ENCODE peak calls at places on chromosome 9, in eight cellular contexts. M, L, U, K, F, J, N and C are unnamed samples. For H3K27me3 and H3K36me3, the result is how much of the 10 kb centered on the place peaks cover.

GRCh38 chr9:124347968-124348358 is 67.3 kb downstream of the PSMB7 start:
- DNase-seq in M (no peak), F (no peak), U (no peak), L (peak), J (no peak), N (no peak), K (no peak), C (no peak)

GRCh38 chr9:95009459-95009858 is 283.0 kb downstream of the AOPEP start:
- DNase-seq in U (no peak), F (no peak), K (no peak), J (no peak), L (no peak), M (no peak), N (no peak), C (no peak)

GRCh38 chr9:95433096-95433852 is 83.5 kb downstream of the PTCH1 start:
- DNase-seq in J (no peak), M (no peak), L (no peak), F (no peak), N (no peak), K (no peak), U (peak), C (no peak)

GRCh38 chr9:104961238-104961637 is 33.3 kb upstream of the ABCA1 start:
- DNase-seq in K (no peak), N (peak), J (no peak), L (no peak), F (peak), U (peak), M (peak), C (no peak)

GRCh38 chr9:2741441-2742158 is 24.3 kb downstream of the KCNV2 start:
- DNase-seq in J (no peak), M (no peak), K (no peak), N (no peak), U (peak), F (no peak), L (no peak), C (no peak)

GRCh38 chr9:117000834-117001233 is 313.7 kb downstream of the TRIM32 start:
- DNase-seq in J (no peak), M (no peak), K (no peak), L (no peak), N (no peak), U (no peak), F (no peak), C (no peak)

GRCh38 chr9:6829027-6829426 is 71.3 kb downstream of the KDM4C start:
- DNase-seq in K (no peak), U (no peak), M (no peak), J (peak), N (no peak), F (peak), L (no peak), C (no peak)

GRCh38 chr9:16615451-16615850 is 255.0 kb downstream of the BNC2 start:
- DNase-seq in K (no peak), U (no peak), F (no peak), J (no peak), L (no peak), M (no peak), N (no peak), C (no peak)

GRCh38 chr9:6759114-6759977 is 1.6 kb downstream of the KDM4C start:
- DNase-seq in N (peak), J (no peak), M (peak), L (no peak), F (peak), U (peak), K (peak), C (peak)

GRCh38 chr9:80012557-80013330 is 441.0 kb downstream of the TLE4 start:
- DNase-seq in J (no peak), F (no peak), L (no peak), N (no peak), U (no peak), M (no peak), K (no peak), C (no peak)

GRCh38 chr9:101092922-101093321 is 64.4 kb downstream of the PLPPR1 start:
- DNase-seq in U (no peak), N (no peak), F (no peak), L (no peak), K (no peak), J (no peak), M (no peak), C (no peak)

GRCh38 chr9:23492126-23493002 is 333.7 kb downstream of the ELAVL2 start:
- DNase-seq in L (no peak), M (peak), F (peak), N (no peak), U (peak), K (no peak), J (peak), C (no peak)

GRCh38 chr9:114538241-114538640 is 33.0 kb upstream of the WHRN start:
- DNase-seq in J (peak), M (peak), N (peak), U (no peak), F (no peak), K (no peak), L (no peak), C (no peak)

DNA sequence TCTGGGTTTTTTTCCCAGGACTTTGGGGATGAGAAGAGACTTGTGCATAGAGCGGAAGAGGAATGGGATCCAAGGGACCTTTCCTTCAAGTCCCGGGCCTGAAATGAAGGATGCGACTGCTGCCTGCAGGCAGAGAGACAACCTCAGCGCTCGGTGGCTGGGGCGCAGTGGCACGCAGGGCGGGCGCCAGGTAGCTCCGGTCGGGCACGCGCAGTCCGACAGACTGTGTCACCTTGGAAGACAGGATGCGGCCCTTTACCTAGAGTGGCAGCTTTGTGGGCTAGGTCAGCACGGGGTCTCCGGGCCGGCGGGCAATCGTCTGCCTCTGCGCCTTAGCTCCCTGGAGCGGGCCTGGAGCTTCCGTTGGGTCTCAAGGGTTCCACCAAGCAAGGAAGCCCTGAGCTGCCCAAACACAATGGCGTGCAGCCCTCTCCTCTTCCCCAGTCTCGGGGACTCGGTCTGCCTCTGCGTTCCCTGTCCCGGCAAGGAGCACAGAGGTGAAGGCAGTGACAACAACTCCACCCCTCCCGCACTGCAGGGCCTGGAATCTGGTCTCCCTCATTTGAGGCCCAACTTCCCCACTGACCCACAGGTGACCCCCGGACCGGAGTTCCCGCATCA is 6.0 kb downstream of the BARX1 start:
- DNase-seq in F (no peak), U (no peak), M (no peak), K (no peak), N (no peak), J (peak), L (no peak), C (no peak)
- H3K27me3 ChIP-seq in F (half or more), U (half or more), M (half or more), K (under half), N (half or more), J (half or more), L (half or more), C (half or more)

GRCh38 chr9:19376931-19377330 is 3.1 kb downstream of the RPS6 start:
- DNase-seq in L (no peak), U (no peak), K (no peak), F (no peak), J (no peak), N (no peak), M (no peak), C (no peak)
- H3K36me3 ChIP-seq in L (half or more), U (half or more), K (half or more), F (half or more), J (under half), N (under half), M (under half), C (under half)

GRCh38 chr9:126623667-126624452 is 10.1 kb downstream of the LMX1B start:
- DNase-seq in F (no peak), K (no peak), U (no peak), M (no peak), J (peak), L (no peak), N (no peak), C (no peak)

GRCh38 chr9:126623314-126623666 is 9.6 kb downstream of the LMX1B start:
- DNase-seq in U (no peak), J (no peak), L (no peak), F (no peak), N (no peak), K (no peak), M (no peak), C (no peak)

GRCh38 chr9:126621056-126621918 is 7.6 kb downstream of the LMX1B start:
- DNase-seq in M (no peak), F (no peak), U (no peak), L (no peak), K (no peak), J (no peak), N (no peak), C (no peak)

GRCh38 chr9:126621919-126622735 is 8.4 kb downstream of the LMX1B start:
- DNase-seq in F (no peak), N (no peak), U (no peak), L (no peak), M (no peak), K (no peak), J (no peak), C (no peak)

GRCh38 chr9:126622872-126623271 is 9.1 kb downstream of the LMX1B start:
- DNase-seq in U (no peak), F (no peak), M (no peak), L (no peak), N (no peak), J (no peak), K (no peak), C (no peak)
- H3K27me3 ChIP-seq in U (half or more), F (under half), M (half or more), L (half or more), N (half or more), J (half or more), K (under half), C (under half)

GRCh38 chr9:89806371-89807100 is 201.7 kb downstream of the GADD45G start:
- DNase-seq in N (no peak), J (no peak), M (no peak), F (peak), U (peak), K (no peak), L (no peak), C (no peak)

GRCh38 chr9:89808801-89809200 is 204.0 kb downstream of the GADD45G start:
- DNase-seq in L (no peak), F (no peak), K (no peak), M (no peak), U (peak), J (no peak), N (no peak), C (no peak)

GRCh38 chr9:89807101-89807395 is 202.2 kb downstream of the GADD45G start:
- DNase-seq in K (no peak), J (no peak), U (no peak), F (no peak), L (no peak), M (no peak), N (no peak), C (no peak)

GRCh38 chr9:89808076-89808701 is 203.4 kb downstream of the GADD45G start:
- DNase-seq in N (no peak), F (no peak), J (no peak), M (no peak), U (peak), K (no peak), L (no peak), C (no peak)

GRCh38 chr9:89807682-89808075 is 202.9 kb downstream of the GADD45G start:
- DNase-seq in M (no peak), L (no peak), K (no peak), J (no peak), F (no peak), U (no peak), N (no peak), C (no peak)
- H3K36me3 ChIP-seq in M (under half), L (under half), K (under half), J (under half), F (under half), U (under half), N (under half), C (under half)

GRCh38 chr9:36250079-36250478 is 8.2 kb downstream of the GNE start:
- DNase-seq in J (no peak), M (no peak), L (no peak), N (no peak), K (no peak), U (no peak), F (peak), C (no peak)
- H3K27me3 ChIP-seq in J (under half), M (under half), L (under half), N (under half), K (under half), U (under half), F (under half), C (under half)